ENCODE peak calls at places on chromosomes 11 and 22, in four cellular contexts. One of them, this sample, is unnamed.

GRCh38 chr22:48772286-48772907 is 1055.3 kb downstream of the BRD1 start:
- DNase-seq in HepG2: no peak
- DNase-seq in WTC11: no peak
- DNase-seq in SK-N-SH: no peak
- DNase-seq in this sample: no peak

GRCh38 chr11:113351490-113351889 is 36.1 kb upstream of the ANKK1 start:
- DNase-seq in HepG2: no peak
- DNase-seq in WTC11: no peak
- DNase-seq in SK-N-SH: no peak
- DNase-seq in this sample: no peak

GRCh38 chr11:115716577-115717214 is 212.5 kb upstream of the CADM1 start:
- DNase-seq in HepG2: no peak
- DNase-seq in WTC11: no peak
- DNase-seq in SK-N-SH: no peak
- DNase-seq in this sample: no peak

GRCh38 chr11:131666617-131667016 is 296.2 kb downstream of the NTM start:
- DNase-seq in HepG2: no peak
- DNase-seq in WTC11: no peak
- DNase-seq in SK-N-SH: no peak
- DNase-seq in this sample: no peak

GRCh38 chr11:12205330-12205729 is 94.9 kb downstream of the MICAL2 start:
- DNase-seq in HepG2: no peak
- DNase-seq in WTC11: no peak
- DNase-seq in SK-N-SH: no peak
- DNase-seq in this sample: no peak

GRCh38 chr22:38756631-38757463 is 1.0 kb upstream of the SUN2 start:
- DNase-seq in HepG2: no peak
- DNase-seq in WTC11: no peak
- DNase-seq in SK-N-SH: no peak
- DNase-seq in this sample: no peak

GRCh38 chr11:95138448-95138847 is 48.8 kb downstream of the ENDOD1 start:
- DNase-seq in HepG2: no peak
- DNase-seq in WTC11: no peak
- DNase-seq in SK-N-SH: no peak
- DNase-seq in this sample: no peak

GRCh38 chr11:111797145-111797581 is 31.0 kb upstream of the PPP2R1B start:
- DNase-seq in HepG2: no peak
- DNase-seq in WTC11: no peak
- DNase-seq in SK-N-SH: no peak
- DNase-seq in this sample: no peak

GRCh38 chr22:30325724-30326703 is 727 bp downstream of the TBC1D10A start:
- DNase-seq in HepG2: no peak
- DNase-seq in WTC11: no peak
- DNase-seq in SK-N-SH: peak
- DNase-seq in this sample: peak

GRCh38 chr11:10674991-10675440 is 18.5 kb downstream of the IRAG1 start:
- DNase-seq in HepG2: no peak
- DNase-seq in WTC11: no peak
- DNase-seq in SK-N-SH: no peak
- DNase-seq in this sample: no peak

GRCh38 chr22:44288951-44289350 is 23.8 kb downstream of the SHISAL1 start:
- DNase-seq in HepG2: peak
- DNase-seq in WTC11: no peak
- DNase-seq in SK-N-SH: no peak
- DNase-seq in this sample: no peak

GRCh38 chr11:32366671-32367070 is 68.7 kb downstream of the WT1 start:
- DNase-seq in HepG2: no peak
- DNase-seq in WTC11: no peak
- DNase-seq in SK-N-SH: no peak
- DNase-seq in this sample: no peak

GRCh38 chr11:69115586-69116560 is 39.9 kb upstream of the SMIM38 start:
- DNase-seq in HepG2: no peak
- DNase-seq in WTC11: no peak
- DNase-seq in SK-N-SH: no peak
- DNase-seq in this sample: peak

GRCh38 chr11:66002648-66003225 is 434 bp downstream of the BANF1 start:
- DNase-seq in HepG2: peak
- DNase-seq in WTC11: no peak
- DNase-seq in SK-N-SH: no peak
- DNase-seq in this sample: peak

GRCh38 chr11:106706355-106706754 is 311.9 kb downstream of the GUCY1A2 start:
- DNase-seq in HepG2: no peak
- DNase-seq in WTC11: no peak
- DNase-seq in SK-N-SH: peak
- DNase-seq in this sample: no peak

GRCh38 chr11:87180743-87181142 is 143.0 kb downstream of the TMEM135 start:
- DNase-seq in HepG2: no peak
- DNase-seq in WTC11: no peak
- DNase-seq in SK-N-SH: no peak
- DNase-seq in this sample: no peak

GRCh38 chr11:111601979-111602864 is at the start of gene SIK2:
- DNase-seq in HepG2: peak
- DNase-seq in WTC11: peak
- DNase-seq in SK-N-SH: peak
- DNase-seq in this sample: peak

GRCh38 chr11:74710291-74710938 is 20.8 kb downstream of the CHRDL2 start:
- DNase-seq in HepG2: no peak
- DNase-seq in WTC11: no peak
- DNase-seq in SK-N-SH: peak
- DNase-seq in this sample: peak

GRCh38 chr11:100876826-100877545 is 189.9 kb downstream of the ARHGAP42 start:
- DNase-seq in HepG2: no peak
- DNase-seq in WTC11: no peak
- DNase-seq in SK-N-SH: no peak
- DNase-seq in this sample: no peak

GRCh38 chr11:2099523-2100316 is 39.5 kb downstream of the IGF2 start:
- DNase-seq in HepG2: no peak
- DNase-seq in WTC11: no peak
- DNase-seq in SK-N-SH: peak
- DNase-seq in this sample: no peak

GRCh38 chr11:13073119-13073981 is 64.2 kb downstream of the RASSF10 start:
- DNase-seq in HepG2: peak
- DNase-seq in WTC11: no peak
- DNase-seq in SK-N-SH: no peak
- DNase-seq in this sample: no peak

GRCh38 chr11:125987066-125987641 is 41.3 kb downstream of the VSIG10L2 start:
- DNase-seq in HepG2: peak
- DNase-seq in WTC11: no peak
- DNase-seq in SK-N-SH: no peak
- DNase-seq in this sample: no peak

GRCh38 chr22:41983516-41983915 is 14.3 kb downstream of the SEPTIN3 start:
- DNase-seq in HepG2: no peak
- DNase-seq in WTC11: no peak
- DNase-seq in SK-N-SH: no peak
- DNase-seq in this sample: no peak

GRCh38 chr11:45974806-45975205 is 52.4 kb downstream of the LARGE2 start:
- DNase-seq in HepG2: no peak
- DNase-seq in WTC11: no peak
- DNase-seq in SK-N-SH: no peak
- DNase-seq in this sample: no peak

GRCh38 chr11:128316541-128317206 is 270.7 kb downstream of the ETS1 start:
- DNase-seq in HepG2: no peak
- DNase-seq in WTC11: no peak
- DNase-seq in SK-N-SH: no peak
- DNase-seq in this sample: no peak

GRCh38 chr11:4443479-4443878 is 5.6 kb upstream of the OR52K2 start:
- DNase-seq in HepG2: no peak
- DNase-seq in WTC11: no peak
- DNase-seq in SK-N-SH: no peak
- DNase-seq in this sample: no peak

GRCh38 chr11:117837070-117837776 is 12.7 kb upstream of the FXYD2 start:
- DNase-seq in HepG2: no peak
- DNase-seq in WTC11: no peak
- DNase-seq in SK-N-SH: no peak
- DNase-seq in this sample: no peak

GRCh38 chr22:10961043-10961860 is 4566.7 kb upstream of the OR11H1 start:
- DNase-seq in HepG2: no peak
- DNase-seq in WTC11: no peak
- DNase-seq in SK-N-SH: peak
- DNase-seq in this sample: no peak

GRCh38 chr11:57493507-57494503 is 21.7 kb downstream of the SLC43A1 start:
- DNase-seq in HepG2: peak
- DNase-seq in WTC11: peak
- DNase-seq in SK-N-SH: peak
- DNase-seq in this sample: peak

GRCh38 chr11:60871378-60872061 is 4.2 kb downstream of the ZP1 start:
- DNase-seq in HepG2: no peak
- DNase-seq in WTC11: no peak
- DNase-seq in SK-N-SH: peak
- DNase-seq in this sample: no peak

GRCh38 chr11:73705053-73705452 is 55.8 kb downstream of the RAB6A start:
- DNase-seq in HepG2: no peak
- DNase-seq in WTC11: no peak
- DNase-seq in SK-N-SH: no peak
- DNase-seq in this sample: no peak

GRCh38 chr22:31350410-31350863 is 4.3 kb upstream of the PATZ1 start:
- DNase-seq in HepG2: peak
- DNase-seq in WTC11: peak
- DNase-seq in SK-N-SH: peak
- DNase-seq in this sample: peak

GRCh38 chr22:39743955-39744752 is 149.4 kb downstream of the ENTHD1 start:
- DNase-seq in HepG2: no peak
- DNase-seq in WTC11: no peak
- DNase-seq in SK-N-SH: no peak
- DNase-seq in this sample: no peak

DNA sequence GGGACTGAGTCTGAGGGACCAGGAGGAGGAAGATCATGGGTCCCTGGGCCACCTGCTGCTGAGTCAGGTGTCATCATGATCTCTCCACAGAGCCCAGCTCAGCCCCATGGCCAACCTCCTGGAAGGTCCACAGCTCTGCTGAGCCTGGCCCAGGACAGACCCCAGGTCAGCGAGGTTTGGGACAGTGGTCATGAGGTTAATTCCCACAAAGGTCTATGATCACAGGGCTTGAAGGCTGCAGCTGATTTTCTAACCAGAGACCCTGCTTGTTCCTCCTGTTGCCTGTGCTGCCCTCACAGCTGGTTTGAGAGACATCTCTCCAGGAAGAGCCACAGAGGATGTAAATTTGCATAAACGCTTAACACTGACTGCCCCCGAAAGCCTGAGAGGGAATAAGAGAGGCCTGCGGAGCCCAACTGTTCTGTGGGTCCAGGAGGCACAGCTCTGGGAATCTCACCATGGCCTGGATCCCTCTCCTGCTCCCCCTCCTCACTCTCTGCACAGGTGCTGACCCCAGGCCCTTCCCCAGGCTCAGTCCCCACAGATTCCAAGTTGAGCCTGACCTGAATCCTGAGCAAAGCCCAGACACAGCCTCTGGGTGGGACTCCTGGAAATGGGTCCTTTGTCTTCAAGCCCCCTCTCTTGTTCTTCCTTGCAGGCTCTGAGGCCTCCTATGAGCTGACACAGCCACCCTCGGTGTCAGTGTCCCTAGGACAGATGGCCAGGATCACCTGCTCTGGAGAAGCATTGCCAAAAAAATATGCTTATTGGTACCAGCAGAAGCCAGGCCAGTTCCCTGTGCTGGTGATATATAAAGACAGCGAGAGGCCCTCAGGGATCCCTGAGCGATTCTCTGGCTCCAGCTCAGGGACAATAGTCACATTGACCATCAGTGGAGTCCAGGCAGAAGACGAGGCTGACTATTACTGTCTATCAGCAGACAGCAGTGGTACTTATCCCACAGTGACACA is 102.8 kb downstream of the GGTLC2 start:
- DNase-seq in HepG2: no peak
- DNase-seq in WTC11: no peak
- DNase-seq in SK-N-SH: no peak
- DNase-seq in this sample: no peak
- TF ChIP-seq FOXJ3 in HepG2: no peak
- TF ChIP-seq FOXJ3 in WTC11: no peak
- TF ChIP-seq FOXJ3 in SK-N-SH: no peak
- TF ChIP-seq FOXJ3 in this sample: no peak

GRCh38 chr22:25779426-25779825 is 37.4 kb downstream of the MYO18B start:
- DNase-seq in HepG2: no peak
- DNase-seq in WTC11: no peak
- DNase-seq in SK-N-SH: no peak
- DNase-seq in this sample: no peak
- TF ChIP-seq FOXJ3 in HepG2: no peak
- TF ChIP-seq FOXJ3 in WTC11: no peak
- TF ChIP-seq FOXJ3 in SK-N-SH: no peak
- TF ChIP-seq FOXJ3 in this sample: no peak

GRCh38 chr11:14420223-14420622 is 61.2 kb upstream of the RRAS2 start:
- DNase-seq in HepG2: no peak
- DNase-seq in WTC11: no peak
- DNase-seq in SK-N-SH: no peak
- DNase-seq in this sample: no peak

GRCh38 chr11:14417975-14418374 is 59.0 kb upstream of the RRAS2 start:
- DNase-seq in HepG2: no peak
- DNase-seq in WTC11: no peak
- DNase-seq in SK-N-SH: no peak
- DNase-seq in this sample: no peak

GRCh38 chr11:14422052-14422813 is 63.2 kb upstream of the RRAS2 start:
- DNase-seq in HepG2: peak
- DNase-seq in WTC11: peak
- DNase-seq in SK-N-SH: peak
- DNase-seq in this sample: peak

GRCh38 chr11:14417186-14417585 is 58.2 kb upstream of the RRAS2 start:
- DNase-seq in HepG2: no peak
- DNase-seq in WTC11: no peak
- DNase-seq in SK-N-SH: no peak
- DNase-seq in this sample: no peak

GRCh38 chr11:14418801-14419417 is 59.9 kb upstream of the RRAS2 start:
- DNase-seq in HepG2: peak
- DNase-seq in WTC11: peak
- DNase-seq in SK-N-SH: peak
- DNase-seq in this sample: peak
- TF ChIP-seq FOXJ3 in HepG2: no peak
- TF ChIP-seq FOXJ3 in WTC11: no peak
- TF ChIP-seq FOXJ3 in SK-N-SH: no peak
- TF ChIP-seq FOXJ3 in this sample: no peak

GRCh38 chr11:123302751-123303195 is 107.7 kb upstream of the CLMP start:
- DNase-seq in HepG2: no peak
- DNase-seq in WTC11: no peak
- DNase-seq in SK-N-SH: no peak
- DNase-seq in this sample: no peak
- TF ChIP-seq FOXJ3 in HepG2: no peak
- TF ChIP-seq FOXJ3 in WTC11: no peak
- TF ChIP-seq FOXJ3 in SK-N-SH: no peak
- TF ChIP-seq FOXJ3 in this sample: no peak

GRCh38 chr11:59616396-59616982 is 915 bp upstream of the OSBP start:
- DNase-seq in HepG2: peak
- DNase-seq in WTC11: no peak
- DNase-seq in SK-N-SH: no peak
- DNase-seq in this sample: peak
- TF ChIP-seq FOXJ3 in HepG2: no peak
- TF ChIP-seq FOXJ3 in WTC11: no peak
- TF ChIP-seq FOXJ3 in SK-N-SH: no peak
- TF ChIP-seq FOXJ3 in this sample: no peak

DNA sequence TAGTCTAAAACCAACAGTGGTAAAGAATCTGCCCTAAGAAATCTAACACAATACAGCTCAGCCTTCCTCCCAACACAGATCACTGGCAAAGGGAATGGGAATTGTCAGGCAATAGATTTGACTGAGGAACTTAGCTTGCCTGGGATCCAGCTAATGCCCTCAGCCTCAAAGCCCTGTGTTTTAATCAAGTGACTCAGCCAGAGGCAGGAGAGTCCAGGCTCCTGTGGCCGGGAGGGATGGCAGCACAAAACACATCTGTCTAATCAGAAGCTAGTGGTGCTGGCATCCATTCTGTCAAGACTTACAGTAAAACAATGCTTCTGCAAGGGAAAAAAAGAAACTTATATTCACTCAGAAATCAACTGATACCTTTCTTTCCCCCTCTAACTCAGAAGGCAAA is 5.6 kb downstream of the SYTL2 start:
- DNase-seq in HepG2: no peak
- DNase-seq in WTC11: no peak
- DNase-seq in SK-N-SH: no peak
- DNase-seq in this sample: no peak
- TF ChIP-seq FOXJ3 in HepG2: no peak
- TF ChIP-seq FOXJ3 in WTC11: no peak
- TF ChIP-seq FOXJ3 in SK-N-SH: no peak
- TF ChIP-seq FOXJ3 in this sample: no peak

This sample was measured in K562.